ENCODE peak calls at places on chromosome 13, in four cellular contexts. D is endothelial cell of umbilical vein, T is body of pancreas, M is aorta. S is an unnamed sample.

GRCh38 chr13:74101436-74101835 is 32.8 kb downstream of the KLF12 start:
- DNase-seq in D (no peak), T (no peak), M (no peak), S (no peak)

GRCh38 chr13:100302391-100302790 is 213.5 kb downstream of the PCCA start:
- DNase-seq in D (no peak), T (no peak), M (no peak), S (no peak)

GRCh38 chr13:21435710-21436151 is 23.4 kb downstream of the ZDHHC20 start:
- DNase-seq in D (peak; percentile 85), T (peak; percentile 80), M (no peak), S (peak; percentile 67)

GRCh38 chr13:26112843-26113242 is 61.0 kb upstream of the SHISA2 start:
- DNase-seq in D (no peak), T (no peak), M (no peak), S (no peak)

GRCh38 chr13:74259641-74260040 is 125.4 kb upstream of the KLF12 start:
- DNase-seq in D (no peak), T (no peak), M (no peak), S (no peak)

GRCh38 chr13:23321534-23322241 is 111.8 kb downstream of the SACS start:
- DNase-seq in D (peak; percentile 92), T (peak; percentile 28), M (peak; percentile 92), S (no peak)

GRCh38 chr13:83215627-83216026 is 666.6 kb downstream of the SLITRK1 start:
- DNase-seq in D (no peak), T (no peak), M (no peak), S (no peak)

GRCh38 chr13:49303533-49304252 is 56.0 kb downstream of the CDADC1 start:
- DNase-seq in D (peak; percentile 17), T (peak; percentile 76), M (no peak), S (no peak)

GRCh38 chr13:20544186-20544914 is 18.7 kb upstream of the CRYL1 start:
- DNase-seq in D (no peak), T (no peak), M (no peak), S (no peak)

GRCh38 chr13:76656056-76656455 is 230.1 kb downstream of the KCTD12 start:
- DNase-seq in D (peak; percentile 23), T (no peak), M (no peak), S (no peak)

GRCh38 chr13:59834801-59835200 is 328.9 kb downstream of the DIAPH3 start:
- DNase-seq in D (no peak), T (no peak), M (no peak), S (no peak)

GRCh38 chr13:46160474-46161066 is 21.4 kb downstream of the LCP1 start:
- DNase-seq in D (peak; percentile 69), T (peak; percentile 35), M (no peak), S (no peak)

GRCh38 chr13:91922969-91923592 is 524.7 kb downstream of the GPC5 start:
- DNase-seq in D (no peak), T (no peak), M (no peak), S (no peak)

GRCh38 chr13:98507060-98507797 is 69.7 kb downstream of the STK24 start:
- DNase-seq in D (peak; percentile 97), T (peak; percentile 76), M (peak; percentile 89), S (peak; percentile 61)

GRCh38 chr13:50529154-50529882 is 314.2 kb downstream of the DLEU7 start:
- DNase-seq in D (peak; percentile 81), T (peak; percentile 74), M (peak; percentile 92), S (peak; percentile 84)

GRCh38 chr13:106562301-106562700 is 5.6 kb downstream of the ARGLU1 start:
- DNase-seq in D (no peak), T (no peak), M (no peak), S (no peak)

GRCh38 chr13:105603283-105603682 is 932.2 kb downstream of the EFNB2 start:
- DNase-seq in D (no peak), T (no peak), M (no peak), S (no peak)

GRCh38 chr13:110412132-110412912 is 105.2 kb downstream of the COL4A2 start:
- DNase-seq in D (peak; percentile 93), T (peak; percentile 89), M (peak; percentile 93), S (peak; percentile 82)

GRCh38 chr13:110410000-110410399 is 102.9 kb downstream of the COL4A2 start:
- DNase-seq in D (no peak), T (no peak), M (peak; percentile 55), S (no peak)

GRCh38 chr13:110409581-110409992 is 102.5 kb downstream of the COL4A2 start:
- DNase-seq in D (peak; percentile 91), T (no peak), M (peak; percentile 83), S (no peak)

GRCh38 chr13:110410906-110411305 is 103.8 kb downstream of the COL4A2 start:
- DNase-seq in D (no peak), T (no peak), M (peak; percentile 43), S (no peak)

GRCh38 chr13:110411316-110412105 is 104.4 kb downstream of the COL4A2 start:
- DNase-seq in D (no peak), T (no peak), M (no peak), S (no peak)
- H3K4me3 ChIP-seq in D (no peak overlapping the region), T (no peak overlapping the region), M (no peak overlapping the region), S (no peak overlapping the region)

DNA sequence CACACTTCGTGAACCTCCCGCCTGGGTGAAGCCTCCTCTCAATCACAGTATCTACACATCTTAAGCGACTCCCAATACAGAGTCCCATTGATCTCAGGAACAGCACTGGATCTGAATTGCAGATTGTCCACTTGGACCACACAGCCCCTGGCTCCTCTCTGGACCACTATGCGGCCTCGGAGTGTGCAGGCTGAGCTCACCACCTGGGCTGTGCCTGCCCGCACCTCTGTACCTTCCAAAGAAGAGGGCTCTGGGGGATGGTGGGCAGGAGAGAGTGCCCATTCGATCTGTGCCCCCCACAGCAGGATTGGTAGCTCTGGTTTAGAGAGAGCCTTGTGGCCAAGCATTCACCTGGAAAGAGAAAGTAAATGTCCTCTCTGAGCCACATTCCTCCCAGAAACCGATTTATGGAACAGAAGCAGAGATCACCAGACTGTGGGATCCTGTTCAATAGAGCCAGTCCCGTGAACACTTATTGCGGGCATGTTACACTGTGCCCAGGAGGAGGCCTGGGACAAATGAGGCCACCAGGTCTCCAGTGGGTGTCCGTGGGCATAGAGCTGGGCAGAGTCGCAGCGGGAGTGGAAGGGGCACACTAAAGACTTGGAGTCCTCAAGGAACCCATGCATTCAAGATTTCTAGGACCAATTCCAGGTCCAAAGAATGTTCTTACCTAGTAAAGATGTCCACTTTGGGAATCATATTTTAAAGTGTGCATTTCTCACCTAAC is 141.6 kb upstream of the SOX1 start:
- DNase-seq in D (no peak), T (no peak), M (no peak), S (no peak)
- H3K9me3 ChIP-seq in D (peaks cover 4% of the 10 kb centered on the region), T (no peaks in the 10 kb centered on the region), M (peaks cover 2% of the 10 kb centered on the region), S (no peaks in the 10 kb centered on the region)

GRCh38 chr13:44371421-44371820 is 2.2 kb upstream of the SERP2 start:
- DNase-seq in D (no peak), T (no peak), M (no peak), S (no peak)
- H3K4me1 ChIP-seq in D (peaks cover 6% of the 10 kb centered on the region), T (peaks cover 9% of the 10 kb centered on the region), M (no peaks in the 10 kb centered on the region), S (peaks cover 11% of the 10 kb centered on the region)

DNA sequence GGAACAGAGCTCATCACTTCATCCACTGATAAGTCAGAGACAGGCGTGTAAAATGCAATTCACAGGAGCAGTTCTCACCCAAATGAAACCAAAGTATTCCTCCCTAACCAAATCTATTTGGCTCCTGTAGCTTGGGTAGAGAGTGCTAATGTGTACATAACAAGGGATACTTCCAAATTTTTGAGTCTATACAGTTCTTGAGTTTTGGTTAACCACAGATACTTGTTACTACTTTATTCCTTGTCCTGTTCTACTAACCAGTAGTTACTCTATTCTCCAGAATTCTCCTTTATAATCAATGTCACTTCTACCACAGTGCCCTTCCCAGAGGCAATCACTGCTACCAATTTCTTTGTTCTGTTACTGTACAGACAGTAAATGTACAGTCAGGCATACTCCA is 57.3 kb downstream of the ELF1 start:
- DNase-seq in D (no peak), T (no peak), M (no peak), S (no peak)
- H3K4me3 ChIP-seq in D (no peak overlapping the region), T (no peak overlapping the region), M (no peak overlapping the region), S (no peak overlapping the region)

S was measured in lung.